ENCODE peak calls at places on chromosomes 7 and 10, in ten cellular contexts. M, H, D, I, B, F, Y, R, S and Z are unnamed samples.

GRCh38 chr10:93867481-93867880 is 26.3 kb upstream of the SLC35G1 start:
- ATAC-seq in Y (no peak), H (no peak), R (no peak), D (no peak), B (no peak), I (no peak), F (no peak), M (no peak), S (no peak), Z (no peak)

GRCh38 chr7:145219461-145219860 is 383.6 kb upstream of the TPK1 start:
- ATAC-seq in R (no peak), S (no peak), M (no peak), H (no peak), I (no peak), Y (no peak), D (no peak), B (no peak), F (no peak), Z (no peak)

GRCh38 chr10:77357611-77358010 is 280.0 kb downstream of the KCNMA1 start:
- ATAC-seq in D (no peak), B (no peak), H (no peak), M (no peak), I (no peak), Y (no peak), S (no peak), R (no peak), F (no peak), Z (peak)

GRCh38 chr10:3198900-3199299 is 26.3 kb upstream of the PITRM1 start:
- ATAC-seq in R (no peak), S (no peak), D (no peak), I (no peak), B (no peak), Y (no peak), H (no peak), M (peak), F (no peak), Z (no peak)

GRCh38 chr7:92650391-92650790 is 60.2 kb upstream of the FAM133B start:
- ATAC-seq in F (no peak), R (no peak), B (no peak), H (no peak), D (no peak), Y (no peak), I (no peak), S (no peak), M (no peak), Z (no peak)

GRCh38 chr7:149873968-149874643 is at the start of gene ATP6V0E2:
- ATAC-seq in B (peak), Y (peak), M (no peak), H (no peak), F (no peak), S (no peak), R (peak), I (peak), D (no peak), Z (peak)

GRCh38 chr10:75999515-76000209 is 568.2 kb downstream of the LRMDA start:
- ATAC-seq in Y (no peak), D (no peak), S (no peak), M (no peak), I (no peak), R (no peak), H (no peak), F (no peak), B (no peak), Z (no peak)

GRCh38 chr7:102890292-102890970 is 22.4 kb upstream of the LRRC17 start:
- ATAC-seq in S (peak), Y (no peak), F (peak), B (peak), H (no peak), I (no peak), M (no peak), D (no peak), R (no peak), Z (peak)

GRCh38 chr10:100735345-100736143 is 9.8 kb upstream of the PAX2 start:
- ATAC-seq in H (no peak), D (no peak), F (no peak), Y (no peak), M (no peak), B (no peak), I (peak), R (no peak), S (no peak), Z (no peak)

GRCh38 chr10:89648074-89648473 is 3.0 kb upstream of the PANK1 start:
- ATAC-seq in H (no peak), Y (no peak), M (no peak), F (no peak), I (no peak), D (no peak), R (no peak), B (no peak), S (no peak), Z (no peak)

GRCh38 chr7:50497968-50498367 is 47.8 kb upstream of the FIGNL1 start:
- ATAC-seq in F (no peak), H (peak), D (no peak), Y (no peak), R (no peak), I (no peak), B (no peak), S (no peak), M (no peak), Z (no peak)

GRCh38 chr10:73623056-73623455 is 18.2 kb downstream of the MYOZ1 start:
- ATAC-seq in B (no peak), F (no peak), S (no peak), Y (no peak), H (no peak), I (no peak), M (no peak), R (no peak), D (no peak), Z (no peak)

GRCh38 chr10:24974978-24975377 is 22.6 kb upstream of the PRTFDC1 start:
- ATAC-seq in Y (no peak), I (no peak), B (peak), R (peak), F (peak), H (peak), S (no peak), M (no peak), D (no peak), Z (peak)

GRCh38 chr7:27149817-27150567 is 2.4 kb downstream of the HOXA3 start:
- ATAC-seq in H (no peak), D (no peak), S (peak), M (no peak), Y (no peak), F (no peak), I (peak), B (no peak), R (no peak), Z (no peak)

GRCh38 chr10:34906021-34906965 is 91.2 kb upstream of the PARD3 start:
- ATAC-seq in I (no peak), B (peak), H (peak), F (peak), D (no peak), R (no peak), S (no peak), Y (no peak), M (no peak), Z (no peak)

GRCh38 chr7:156999611-157000046 is 10.8 kb downstream of the MNX1 start:
- ATAC-seq in Y (no peak), H (no peak), F (peak), R (no peak), D (no peak), I (peak), B (peak), S (no peak), M (peak), Z (no peak)

GRCh38 chr7:69754476-69754875 is 156.2 kb downstream of the AUTS2 start:
- ATAC-seq in Y (no peak), B (no peak), I (no peak), D (peak), H (no peak), R (no peak), M (no peak), S (no peak), F (no peak), Z (no peak)